ENCODE peak calls at places on chromosomes 5 and 9, in ten cellular contexts. O is adipocyte; S is fibroblast of the aortic adventitia; F is GM12865; B is astrocyte; J is brain microvascular endothelial cell; V is naive thymus-derived CD4-positive, alpha-beta T cell; Z is heart right ventricle; E is breast epithelium; P is left ventricle myocardium inferior. Q is an unnamed sample.

GRCh38 chr9:27194401-27195091 is 85.5 kb downstream of the TEK start:
- DNase-seq in O (peak), S (peak), F (no peak), B (peak), J (peak), V (no peak), Z (no peak), E (no peak), P (no peak), Q (peak)

GRCh38 chr5:146388418-146388817 is 49.8 kb downstream of the POU4F3 start:
- DNase-seq in O (peak), S (peak), F (no peak), B (peak), J (peak), V (no peak), Z (no peak), E (no peak), P (no peak), Q (peak)

GRCh38 chr9:34463098-34463900 is 4.7 kb downstream of the DNAI1 start:
- DNase-seq in O (peak), S (peak), F (no peak), B (peak), J (peak), V (no peak), Z (no peak), E (no peak), P (no peak), Q (peak)

GRCh38 chr5:178236685-178237084 is 4.1 kb upstream of the PHYKPL start:
- DNase-seq in O (no peak), S (no peak), F (no peak), B (no peak), J (no peak), V (no peak), Z (no peak), E (peak), P (peak), Q (no peak)

GRCh38 chr9:21995652-21996275 is 1.2 kb downstream of the CDKN2B-AS1 start:
- DNase-seq in O (peak), S (no peak), F (peak), B (peak), J (no peak), V (peak), Z (peak), E (no peak), P (peak), Q (peak)

GRCh38 chr5:176183321-176184074 is 54.7 kb upstream of the SIMC1 start:
- DNase-seq in O (no peak), S (no peak), F (no peak), B (no peak), J (no peak), V (no peak), Z (no peak), E (no peak), P (no peak), Q (no peak)

GRCh38 chr5:95846554-95847260 is 24.2 kb upstream of the GLRX start:
- DNase-seq in O (peak), S (peak), F (peak), B (no peak), J (peak), V (peak), Z (no peak), E (no peak), P (peak), Q (peak)

GRCh38 chr9:133708770-133709611 is 29.2 kb downstream of the SARDH start:
- DNase-seq in O (no peak), S (no peak), F (peak), B (no peak), J (no peak), V (peak), Z (no peak), E (no peak), P (no peak), Q (no peak)

GRCh38 chr9:123864291-123864690 is 65.6 kb downstream of the DENND1A start:
- DNase-seq in O (no peak), S (no peak), F (no peak), B (no peak), J (no peak), V (no peak), Z (no peak), E (no peak), P (no peak), Q (no peak)
- H3K4me3 ChIP-seq in O (no peak), S (no peak), F (no peak), B (no peak), J (no peak), V (no peak), Z (no peak), E (no peak), P (no peak), Q (peak)

DNA sequence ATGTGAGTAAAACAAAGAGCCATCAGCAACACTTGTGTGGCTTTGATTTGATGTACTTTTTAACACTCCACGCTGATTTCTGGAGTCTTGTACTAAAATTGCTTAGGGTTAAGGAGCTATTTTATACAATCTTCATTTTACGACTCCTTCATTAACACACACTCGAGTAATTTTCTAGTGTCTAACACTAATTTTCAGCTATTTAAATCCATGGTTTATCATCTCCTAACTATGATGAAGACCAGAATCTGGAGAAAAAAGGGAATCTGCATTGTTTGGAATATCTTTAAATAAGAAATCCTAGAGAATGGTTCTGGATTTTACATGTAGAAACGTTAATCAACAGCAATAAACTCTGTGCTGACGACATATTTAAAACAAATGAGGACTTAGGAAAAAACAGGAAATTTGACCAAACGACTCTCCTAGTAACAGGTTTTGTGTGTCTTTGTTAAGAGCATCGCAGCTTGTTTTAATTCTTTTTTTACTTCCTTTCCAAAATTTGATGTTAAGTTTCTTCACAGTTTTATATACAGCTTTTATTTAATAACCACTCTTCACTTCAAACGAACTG is 138.4 kb downstream of the AOPEP start:
- DNase-seq in O (no peak), S (peak), F (no peak), B (no peak), J (no peak), V (no peak), Z (no peak), E (no peak), P (no peak), Q (no peak)
- H3K4me3 ChIP-seq in O (no peak), S (no peak), F (no peak), B (no peak), J (no peak), V (no peak), Z (peak), E (no peak), P (peak), Q (no peak)

DNA sequence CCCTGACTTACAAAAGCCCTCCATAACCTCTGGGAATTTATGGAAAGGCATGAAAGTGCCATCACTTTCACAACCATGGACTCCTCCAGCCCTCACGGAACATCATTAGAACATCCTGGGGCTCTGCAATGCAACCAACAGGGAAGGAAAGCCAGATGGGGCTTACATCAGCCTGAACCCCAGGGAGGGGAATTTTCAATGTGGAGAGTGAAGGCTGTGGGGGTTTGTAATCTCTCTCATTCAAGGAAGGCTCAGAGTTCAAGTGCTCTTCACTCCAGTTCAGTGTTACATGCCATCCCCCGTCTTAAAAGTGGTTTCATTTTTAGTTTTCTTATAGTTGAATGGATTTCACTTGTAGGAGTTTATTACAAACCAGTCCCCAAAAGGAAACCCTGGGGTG is 5.7 kb downstream of the SPRY4 start:
- DNase-seq in O (peak), S (peak), F (peak), B (no peak), J (no peak), V (no peak), Z (no peak), E (no peak), P (no peak), Q (peak)
- H3K4me3 ChIP-seq in O (peak), S (peak), F (no peak), B (no peak), J (peak), V (no peak), Z (peak), E (peak), P (peak), Q (peak)

DNA sequence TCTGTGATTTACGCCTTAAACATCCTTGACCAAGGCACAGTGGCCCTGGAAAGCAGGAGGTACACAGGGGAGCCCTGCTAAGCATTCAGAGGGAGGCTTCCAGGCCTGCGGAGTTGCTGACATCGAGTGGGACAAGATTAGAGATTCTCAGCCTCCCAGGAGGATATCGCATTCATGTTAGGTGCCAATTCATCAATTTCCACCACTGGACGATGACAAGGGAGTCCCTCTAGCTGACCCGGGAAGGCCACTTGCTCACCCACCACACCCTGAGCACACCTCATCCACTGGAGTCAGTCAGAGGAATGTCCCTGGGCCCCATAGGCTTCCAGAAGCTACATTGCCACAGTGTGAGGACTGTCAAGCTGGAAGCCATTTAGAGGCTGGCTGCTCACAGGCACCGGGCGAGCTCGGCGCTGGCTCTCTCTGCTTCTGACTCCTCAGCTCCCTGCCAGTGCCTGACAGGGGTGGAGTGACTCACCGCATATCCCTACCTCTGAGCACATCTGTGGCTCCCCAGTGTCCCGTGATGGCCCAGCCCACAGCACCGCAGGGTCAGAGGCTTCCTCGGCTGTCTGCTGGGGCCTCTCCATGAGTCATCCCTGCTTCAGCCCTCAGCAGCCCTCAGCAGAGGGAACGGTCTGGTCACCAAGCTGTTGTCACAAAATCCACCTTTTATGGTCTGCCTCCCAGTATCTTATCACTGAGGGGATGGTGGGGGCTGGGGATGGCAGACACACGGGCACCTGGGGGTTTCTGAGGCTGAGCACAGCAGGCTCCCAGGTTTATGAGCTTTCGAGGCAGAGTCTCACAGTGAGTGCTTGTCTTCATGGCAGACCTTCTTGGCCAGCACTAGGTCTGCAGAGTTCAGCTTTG is 117.5 kb downstream of the ZNF608 start:
- DNase-seq in O (peak), S (peak), F (no peak), B (peak), J (peak), V (no peak), Z (no peak), E (no peak), P (no peak), Q (peak)
- H3K4me3 ChIP-seq in O (peak), S (no peak), F (no peak), B (no peak), J (no peak), V (no peak), Z (no peak), E (no peak), P (no peak), Q (no peak)

DNA sequence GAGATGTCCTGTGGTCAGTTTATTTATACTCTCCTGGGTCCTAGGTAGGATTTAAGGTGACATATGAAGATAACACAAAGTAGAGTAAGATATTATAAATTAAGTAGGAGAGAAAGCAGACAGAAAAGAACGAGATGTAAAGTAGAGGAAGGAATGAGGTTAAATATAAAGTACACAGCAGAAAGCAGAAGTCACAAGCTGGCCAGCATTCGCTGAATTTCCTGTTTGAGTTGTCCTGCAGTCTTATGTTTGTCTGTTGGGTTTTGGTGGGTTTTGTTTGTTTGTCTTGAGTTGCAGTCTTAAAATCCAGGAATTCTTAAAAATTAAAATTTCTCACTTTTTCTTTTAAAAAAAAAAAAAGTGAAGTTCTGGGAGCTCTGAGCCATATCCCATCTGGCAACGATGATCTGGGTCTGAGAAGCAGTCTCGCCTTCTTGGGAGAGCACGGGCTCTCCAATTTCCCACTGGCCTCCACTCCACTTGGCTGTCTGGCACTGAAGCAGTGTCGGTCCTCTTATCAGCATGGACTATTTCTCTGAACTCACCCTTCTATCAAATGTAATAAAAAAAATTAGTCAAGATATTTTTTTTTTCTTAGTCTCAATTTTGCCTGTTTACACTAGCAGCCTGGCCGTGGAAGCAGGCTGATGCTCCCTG is 2.0 kb downstream of the S100Z start:
- DNase-seq in O (no peak), S (peak), F (no peak), B (no peak), J (no peak), V (no peak), Z (peak), E (no peak), P (peak), Q (no peak)
- H3K4me3 ChIP-seq in O (no peak), S (no peak), F (no peak), B (no peak), J (no peak), V (no peak), Z (no peak), E (no peak), P (no peak), Q (no peak)

GRCh38 chr9:70156729-70157128 is 102.0 kb upstream of the SMC5 start:
- DNase-seq in O (no peak), S (peak), F (no peak), B (peak), J (no peak), V (no peak), Z (no peak), E (no peak), P (no peak), Q (no peak)
- H3K4me3 ChIP-seq in O (no peak), S (no peak), F (no peak), B (no peak), J (no peak), V (no peak), Z (no peak), E (no peak), P (no peak), Q (no peak)

DNA sequence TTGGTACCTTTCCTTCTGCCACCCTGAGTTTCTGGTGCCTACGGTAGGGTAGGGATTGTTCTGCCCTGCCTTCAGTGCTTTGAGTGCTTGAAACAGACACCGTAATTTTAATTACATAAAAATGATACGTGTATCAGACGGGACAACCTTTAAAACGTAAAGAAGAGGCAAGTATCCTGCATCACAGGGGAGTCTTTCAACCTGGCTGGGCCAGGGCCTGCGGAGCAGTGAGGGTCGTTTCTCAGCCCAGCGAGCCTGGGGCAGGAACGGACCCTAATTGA is 480 bp upstream of the DAB2IP start:
- DNase-seq in O (no peak), S (no peak), F (no peak), B (no peak), J (no peak), V (no peak), Z (no peak), E (no peak), P (no peak), Q (no peak)
- H3K4me3 ChIP-seq in O (peak), S (no peak), F (no peak), B (peak), J (no peak), V (no peak), Z (peak), E (peak), P (peak), Q (no peak)

Q was measured in choroid plexus epithelial cell.